ENCODE peak calls at places on chromosomes 12 and 14, in eight cellular contexts. A, G, Y, B, L, U, X and H are unnamed samples.

GRCh38 chr14:92323031-92323915 is at the start of gene SLC24A4:
- DNase-seq in G (peak), Y (no peak), A (no peak), U (no peak), B (peak), L (no peak), X (no peak), H (no peak)

GRCh38 chr14:93963692-93964091 is 12.7 kb downstream of the ASB2 start:
- DNase-seq in L (no peak), A (no peak), B (no peak), U (no peak), Y (no peak), X (no peak), G (no peak), H (no peak)

GRCh38 chr12:111089616-111090015 is 169.2 kb upstream of the MYL2 start:
- DNase-seq in G (peak), X (no peak), U (no peak), Y (no peak), L (no peak), B (no peak), A (no peak), H (no peak)

GRCh38 chr12:29676676-29677075 is 107.1 kb downstream of the TMTC1 start:
- DNase-seq in B (no peak), L (no peak), G (no peak), U (no peak), A (no peak), X (no peak), Y (no peak), H (no peak)

GRCh38 chr12:62484234-62484633 is 17.6 kb downstream of the MON2 start:
- DNase-seq in Y (no peak), L (no peak), B (peak), A (peak), U (no peak), G (no peak), X (no peak), H (peak)

GRCh38 chr14:101068293-101068957 is 164.9 kb upstream of the RTL1 start:
- DNase-seq in X (no peak), Y (no peak), U (peak), G (peak), A (no peak), L (no peak), B (no peak), H (no peak)

GRCh38 chr12:122834229-122834920 is 882 bp upstream of the HIP1R start:
- DNase-seq in G (peak), A (peak), U (no peak), Y (peak), B (no peak), L (peak), X (peak), H (peak)

GRCh38 chr12:84508325-84508861 is 404.2 kb downstream of the SLC6A15 start:
- DNase-seq in X (peak), G (no peak), U (no peak), Y (no peak), B (peak), A (peak), L (no peak), H (peak)

GRCh38 chr12:51976376-51977160 is 25.1 kb downstream of the ACVR1B start:
- DNase-seq in Y (no peak), B (no peak), G (no peak), A (peak), X (no peak), L (no peak), U (no peak), H (peak)

GRCh38 chr12:2944401-2945047 is 14.7 kb upstream of the TEAD4 start:
- DNase-seq in Y (peak), X (peak), B (peak), G (peak), L (peak), A (peak), U (peak), H (peak)

GRCh38 chr12:44015333-44015941 is 179.6 kb downstream of the TMEM117 start:
- DNase-seq in A (peak), X (no peak), U (no peak), Y (no peak), G (no peak), B (peak), L (no peak), H (peak)

GRCh38 chr14:60561845-60562746 is 53.1 kb downstream of the SIX6 start:
- DNase-seq in U (no peak), Y (peak), A (peak), G (no peak), L (no peak), B (peak), X (peak), H (peak)

GRCh38 chr12:121536929-121537813 is 43.7 kb downstream of the KDM2B start:
- DNase-seq in Y (peak), U (peak), G (peak), X (peak), A (peak), L (peak), B (peak), H (peak)

GRCh38 chr12:94099191-94099983 is 49.0 kb upstream of the PLXNC1 start:
- DNase-seq in A (no peak), Y (no peak), B (no peak), L (no peak), U (no peak), X (no peak), G (no peak), H (peak)

GRCh38 chr14:105830171-105830570 is 303.8 kb downstream of the TMEM121 start:
- DNase-seq in B (no peak), L (no peak), X (no peak), A (no peak), G (no peak), U (no peak), Y (no peak), H (no peak)

DNA sequence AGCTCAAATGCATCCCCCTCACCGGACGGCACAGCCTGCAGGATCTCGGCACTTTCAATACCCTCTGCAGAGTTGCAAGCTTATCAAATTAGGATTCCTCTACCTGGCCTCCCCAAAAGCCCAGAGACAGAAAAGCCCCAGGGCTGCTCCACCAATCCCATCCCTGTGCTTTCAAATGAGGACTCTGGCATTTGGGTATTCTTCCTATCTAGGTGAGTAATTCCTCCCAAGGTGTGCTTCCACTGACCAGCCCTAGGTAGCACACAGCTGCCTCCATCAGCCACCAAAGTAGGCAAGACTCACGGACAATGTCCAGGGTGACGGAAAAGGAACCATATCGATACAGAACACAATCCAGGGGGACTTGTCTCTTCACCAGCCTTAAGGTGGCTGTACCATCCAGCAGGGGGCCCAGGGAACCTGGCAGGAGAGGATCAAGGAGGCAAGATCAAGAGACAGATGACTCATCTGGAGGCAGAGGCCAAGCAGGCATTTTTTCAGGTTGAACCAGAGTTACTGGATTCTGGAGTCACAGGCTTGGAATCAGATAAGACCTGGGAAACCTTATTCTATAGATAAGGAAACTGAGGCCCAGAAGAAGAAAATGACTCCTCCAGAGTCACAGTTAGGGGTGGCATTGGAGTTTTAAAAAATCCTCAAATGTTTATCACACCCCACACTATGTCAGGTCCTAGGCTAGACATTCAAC is 9.9 kb downstream of the PMEL start:
- DNase-seq in X (no peak), L (peak), G (no peak), U (no peak), B (peak), Y (no peak), A (peak), H (peak)
- TF ChIP-seq CTCF in X (peak), L (peak), G (peak), U (no peak), B (peak), Y (no peak), A (peak), H (peak)

GRCh38 chr12:41462312-41462711 is 274.2 kb downstream of the PDZRN4 start:
- DNase-seq in B (no peak), Y (no peak), L (no peak), G (no peak), A (no peak), U (no peak), X (no peak), H (no peak)
- H3K4me3 ChIP-seq in B (no peak), Y (no peak), L (no peak), G (no peak), A (no peak), U (no peak), X (no peak), H (no peak)

DNA sequence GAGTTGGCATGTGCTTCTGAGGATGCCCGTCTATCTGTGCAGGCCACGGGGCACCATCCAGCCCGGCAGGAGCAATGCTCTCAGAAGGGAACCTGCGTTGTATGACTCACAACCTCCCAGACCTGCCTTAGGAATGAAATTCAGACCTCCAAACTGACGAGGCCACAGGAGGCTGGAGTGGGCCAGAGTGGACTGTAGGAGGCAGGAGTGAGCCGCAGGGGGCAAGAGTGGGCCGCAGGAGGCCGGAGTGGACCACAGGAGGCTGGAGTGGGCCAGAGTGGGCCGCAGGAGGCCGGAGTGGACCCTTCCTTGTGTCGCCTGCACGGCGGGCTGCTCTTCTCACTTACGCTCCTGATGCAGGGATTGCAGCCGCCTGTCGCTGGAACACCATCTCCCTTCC is 11.1 kb upstream of the FBRSL1 start:
- DNase-seq in X (no peak), Y (no peak), B (no peak), U (peak), A (no peak), L (no peak), G (no peak), H (no peak)
- TF ChIP-seq CTCF in X (no peak), Y (no peak), B (peak), U (no peak), A (peak), L (no peak), G (no peak), H (no peak)

GRCh38 chr12:12474931-12475485 is 87.7 kb downstream of the DUSP16 start:
- DNase-seq in B (peak), X (no peak), U (no peak), Y (no peak), A (peak), G (no peak), L (peak), H (peak)
- H3K4me3 ChIP-seq in B (peak), X (no peak), U (no peak), Y (no peak), A (no peak), G (no peak), L (no peak), H (no peak)

GRCh38 chr12:10015450-10015849 is 5.0 kb downstream of the CLEC12B start:
- DNase-seq in G (no peak), U (no peak), Y (no peak), B (no peak), A (peak), L (no peak), X (no peak), H (peak)
- TF ChIP-seq CTCF in G (no peak), U (no peak), Y (no peak), B (no peak), A (no peak), L (no peak), X (no peak), H (no peak)

DNA sequence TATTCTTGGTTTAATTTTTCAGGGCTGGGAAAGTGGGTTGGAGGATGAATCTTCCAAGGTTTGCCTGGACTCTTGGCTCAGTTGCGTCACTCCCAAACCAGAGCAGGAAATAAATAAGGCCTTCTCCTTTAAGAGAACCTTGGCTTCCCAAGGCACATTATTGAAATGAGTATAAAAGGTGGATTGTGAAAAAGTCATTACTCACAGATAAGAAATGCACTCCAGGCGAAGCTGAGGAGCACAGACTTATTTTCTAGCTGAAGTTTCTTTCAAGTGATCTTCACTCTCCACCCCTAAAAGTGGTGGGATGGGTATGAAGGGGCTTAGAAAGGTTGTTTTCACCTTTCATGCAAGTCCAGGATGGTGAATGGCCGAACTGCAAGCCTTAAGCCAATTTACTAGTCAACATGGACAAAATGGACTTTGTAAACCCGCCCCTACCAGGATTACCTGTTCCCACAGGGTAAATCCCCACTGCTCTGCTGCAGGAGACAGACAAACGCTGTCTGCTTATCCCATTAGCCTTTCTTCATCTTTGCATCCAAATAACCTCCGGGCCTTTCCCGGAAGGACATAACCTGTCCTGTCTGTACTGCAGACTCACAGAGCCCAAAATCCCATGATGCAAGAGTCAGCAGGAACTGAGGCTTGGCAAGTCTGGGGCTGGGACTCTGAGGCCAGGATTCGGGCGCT is 207.6 kb downstream of the BCL11B start:
- DNase-seq in U (no peak), X (no peak), B (no peak), Y (no peak), G (no peak), A (no peak), L (no peak), H (no peak)
- H3K4me3 ChIP-seq in U (no peak), X (no peak), B (no peak), Y (no peak), G (no peak), A (no peak), L (no peak), H (no peak)

GRCh38 chr12:114701553-114701952 is 17.6 kb upstream of the TBX3 start:
- DNase-seq in X (no peak), U (no peak), B (no peak), A (no peak), Y (no peak), G (no peak), L (no peak), H (no peak)

GRCh38 chr12:114702462-114702861 is 18.5 kb upstream of the TBX3 start:
- DNase-seq in B (no peak), G (no peak), L (no peak), A (no peak), X (no peak), U (no peak), Y (no peak), H (no peak)

GRCh38 chr12:114700392-114701103 is 16.6 kb upstream of the TBX3 start:
- DNase-seq in G (no peak), A (no peak), B (no peak), X (no peak), Y (no peak), U (no peak), L (no peak), H (no peak)

GRCh38 chr12:114701104-114701414 is 17.1 kb upstream of the TBX3 start:
- DNase-seq in U (no peak), B (no peak), L (no peak), Y (no peak), X (no peak), G (no peak), A (no peak), H (no peak)

GRCh38 chr12:114703060-114703493 is 19.1 kb upstream of the TBX3 start:
- DNase-seq in B (no peak), Y (no peak), U (no peak), A (no peak), L (no peak), G (no peak), X (no peak), H (no peak)
- TF ChIP-seq CTCF in B (no peak), Y (no peak), U (no peak), A (no peak), L (no peak), G (no peak), X (no peak), H (no peak)

GRCh38 chr14:24116111-24116809 is 1.5 kb upstream of the NRL start:
- DNase-seq in X (no peak), L (no peak), U (no peak), B (no peak), G (peak), Y (no peak), A (no peak), H (no peak)
- H3K4me3 ChIP-seq in X (peak), L (peak), U (peak), B (peak), G (peak), Y (peak), A (peak), H (no peak)